ENCODE peak calls at places on chromosomes 6 and 20, in nine cellular contexts. E is HEK293T; P is activated CD4-positive, alpha-beta T cell treated with anti-CD3 and anti-CD28 coated beads for 48 hours; Z is fibroblast of mammary gland; Q is WERI-Rb-1; W is kidney tubule cell; M is GM12865; I is G401; R is SK-MEL-5. T is an unnamed sample.

GRCh38 chr6:4640139-4640538 is 136.1 kb upstream of the CDYL start:
- DNase-seq in E (no peak), P (no peak), Z (peak; percentile 61), Q (no peak), W (peak; percentile 75), M (no peak), I (no peak), R (no peak), T (no peak)

GRCh38 chr6:41651962-41652657 is 13.8 kb downstream of the MDFI start:
- DNase-seq in E (no peak), P (no peak), Z (no peak), Q (no peak), W (no peak), M (no peak), I (no peak), R (no peak), T (no peak)

GRCh38 chr6:39937686-39938333 is 3.5 kb upstream of the MOCS1 start:
- DNase-seq in E (no peak), P (no peak), Z (no peak), Q (no peak), W (no peak), M (no peak), I (no peak), R (peak; percentile 23), T (no peak)

GRCh38 chr6:9056556-9056955 is 621.2 kb upstream of the SLC35B3 start:
- DNase-seq in E (no peak), P (no peak), Z (no peak), Q (no peak), W (no peak), M (no peak), I (no peak), R (no peak), T (no peak)

GRCh38 chr6:72287801-72288200 is 334.1 kb upstream of the KCNQ5 start:
- DNase-seq in E (no peak), P (no peak), Z (peak; percentile 39), Q (no peak), W (no peak), M (no peak), I (no peak), R (no peak), T (no peak)

GRCh38 chr6:12102350-12102749 is 90.2 kb downstream of the HIVEP1 start:
- DNase-seq in E (no peak), P (no peak), Z (no peak), Q (no peak), W (no peak), M (no peak), I (no peak), R (no peak), T (no peak)

GRCh38 chr6:55659304-55659703 is 80.3 kb upstream of the HMGCLL1 start:
- DNase-seq in E (no peak), P (no peak), Z (no peak), Q (no peak), W (no peak), M (no peak), I (no peak), R (no peak), T (no peak)

GRCh38 chr20:35106827-35107380 is 14.3 kb upstream of the TRPC4AP start:
- DNase-seq in E (no peak), P (no peak), Z (no peak), Q (no peak), W (no peak), M (no peak), I (no peak), R (no peak), T (no peak)

GRCh38 chr6:131949909-131950766 is 1.0 kb downstream of the CCN2 start:
- DNase-seq in E (peak; percentile 85), P (peak; percentile 29), Z (peak; percentile 91), Q (peak; percentile 58), W (peak; percentile 86), M (no peak), I (peak; percentile 37), R (peak; percentile 79), T (peak; percentile 5)

GRCh38 chr6:144646066-144646800 is 361.1 kb downstream of the UTRN start:
- DNase-seq in E (no peak), P (no peak), Z (no peak), Q (no peak), W (peak; percentile 17), M (no peak), I (no peak), R (no peak), T (no peak)

GRCh38 chr6:80022803-80023202 is 18.4 kb downstream of the TTK start:
- DNase-seq in E (no peak), P (no peak), Z (peak; percentile 70), Q (no peak), W (peak; percentile 3), M (no peak), I (no peak), R (no peak), T (no peak)

GRCh38 chr6:14754636-14755513 is 491.0 kb upstream of the JARID2 start:
- DNase-seq in E (no peak), P (peak; percentile 75), Z (no peak), Q (no peak), W (no peak), M (peak; percentile 69), I (no peak), R (no peak), T (no peak)

GRCh38 chr20:50052952-50053789 is 59.8 kb downstream of the UBE2V1 start:
- DNase-seq in E (no peak), P (no peak), Z (no peak), Q (peak; percentile 90), W (no peak), M (no peak), I (no peak), R (no peak), T (no peak)

GRCh38 chr6:89997456-89998445 is 103.5 kb downstream of the GJA10 start:
- DNase-seq in E (no peak), P (no peak), Z (peak; percentile 45), Q (no peak), W (peak; percentile 58), M (no peak), I (peak; percentile 61), R (no peak), T (no peak)

GRCh38 chr20:40669692-40670091 is 19.3 kb downstream of the MAFB start:
- DNase-seq in E (no peak), P (no peak), Z (no peak), Q (no peak), W (no peak), M (no peak), I (no peak), R (no peak), T (no peak)

GRCh38 chr6:27650620-27651370 is 177.9 kb upstream of the ZNF184 start:
- DNase-seq in E (peak; percentile 70), P (peak; percentile 82), Z (peak; percentile 79), Q (peak; percentile 75), W (peak; percentile 87), M (peak; percentile 85), I (peak; percentile 56), R (peak; percentile 97), T (peak; percentile 37)

GRCh38 chr20:44176833-44177533 is 10.0 kb downstream of the JPH2 start:
- DNase-seq in E (no peak), P (no peak), Z (no peak), Q (no peak), W (peak; percentile 42), M (no peak), I (no peak), R (no peak), T (no peak)

GRCh38 chr6:24985313-24985712 is 49.6 kb upstream of the RIPOR2 start:
- DNase-seq in E (peak; percentile 10), P (no peak), Z (no peak), Q (peak; percentile 41), W (no peak), M (no peak), I (no peak), R (no peak), T (no peak)

GRCh38 chr20:10578607-10579006 is 95.2 kb downstream of the JAG1 start:
- DNase-seq in E (no peak), P (no peak), Z (peak; percentile 72), Q (no peak), W (peak; percentile 79), M (no peak), I (no peak), R (no peak), T (no peak)

GRCh38 chr20:24695529-24696225 is 226.2 kb downstream of the SYNDIG1 start:
- DNase-seq in E (no peak), P (no peak), Z (no peak), Q (no peak), W (no peak), M (no peak), I (no peak), R (no peak), T (no peak)

GRCh38 chr6:119444642-119445557 is 95.3 kb upstream of the MAN1A1 start:
- DNase-seq in E (no peak), P (no peak), Z (peak; percentile 35), Q (no peak), W (peak; percentile 12), M (peak; percentile 62), I (no peak), R (no peak), T (peak; percentile 35)

GRCh38 chr6:130054725-130055124 is 36.3 kb downstream of the L3MBTL3 start:
- DNase-seq in E (no peak), P (no peak), Z (no peak), Q (no peak), W (no peak), M (no peak), I (no peak), R (no peak), T (no peak)

GRCh38 chr6:105509506-105510331 is 106.8 kb upstream of the PREP start:
- DNase-seq in E (peak; percentile 19), P (no peak), Z (peak; percentile 30), Q (peak; percentile 80), W (no peak), M (no peak), I (peak; percentile 86), R (peak; percentile 48), T (no peak)

GRCh38 chr6:101080597-101080996 is 199.5 kb upstream of the ASCC3 start:
- DNase-seq in E (no peak), P (no peak), Z (peak; percentile 71), Q (no peak), W (no peak), M (no peak), I (no peak), R (no peak), T (no peak)

GRCh38 chr6:21712213-21712612 is 118.7 kb downstream of the SOX4 start:
- DNase-seq in E (no peak), P (no peak), Z (no peak), Q (no peak), W (no peak), M (no peak), I (no peak), R (no peak), T (no peak)

GRCh38 chr6:158926429-158926828 is 73.6 kb downstream of the RSPH3 start:
- DNase-seq in E (no peak), P (no peak), Z (peak; percentile 59), Q (no peak), W (peak; percentile 78), M (no peak), I (no peak), R (no peak), T (no peak)

GRCh38 chr6:154380733-154381132 is 24.1 kb upstream of the IPCEF1 start:
- DNase-seq in E (no peak), P (no peak), Z (no peak), Q (no peak), W (no peak), M (no peak), I (no peak), R (no peak), T (no peak)

GRCh38 chr20:53224851-53225250 is 252.7 kb downstream of the TSHZ2 start:
- DNase-seq in E (no peak), P (no peak), Z (peak; percentile 85), Q (no peak), W (no peak), M (no peak), I (no peak), R (no peak), T (no peak)

GRCh38 chr6:36145495-36145894 is 15.2 kb downstream of the MAPK13 start:
- DNase-seq in E (no peak), P (no peak), Z (no peak), Q (no peak), W (no peak), M (no peak), I (no peak), R (no peak), T (no peak)

GRCh38 chr6:142440603-142441293 is 138.9 kb downstream of the ADGRG6 start:
- DNase-seq in E (no peak), P (no peak), Z (no peak), Q (no peak), W (no peak), M (no peak), I (no peak), R (no peak), T (no peak)

GRCh38 chr6:42400031-42400760 is 51.5 kb downstream of the TRERF1 start:
- DNase-seq in E (no peak), P (no peak), Z (no peak), Q (no peak), W (no peak), M (no peak), I (no peak), R (no peak), T (no peak)